ENCODE peak calls at places on chromosomes 7 and 10, in eight cellular contexts. One of them, this sample, is unnamed.

GRCh38 chr7:152577339-152577738 is 98.6 kb downstream of the XRCC2 start:
- DNase-seq in T-helper 1 cell: no peak
- DNase-seq in T-helper 9 cell: no peak
- DNase-seq in activated CD8-positive, alpha-beta memory T cell treated with anti-CD3 and anti-CD28 coated beads, Interleukin-2, amount 50 U/mL, for 48 hours: no peak
- DNase-seq in fibroblast of lung: no peak
- DNase-seq in HFFc6: no peak
- DNase-seq in NCI-H146: no peak
- DNase-seq in CD8-positive, alpha-beta memory T cell: no peak
- DNase-seq in this sample: no peak

GRCh38 chr10:60732240-60733188 is 45.8 kb upstream of the CDK1 start:
- DNase-seq in T-helper 1 cell: peak
- DNase-seq in T-helper 9 cell: peak
- DNase-seq in activated CD8-positive, alpha-beta memory T cell treated with anti-CD3 and anti-CD28 coated beads, Interleukin-2, amount 50 U/mL, for 48 hours: no peak
- DNase-seq in fibroblast of lung: no peak
- DNase-seq in HFFc6: no peak
- DNase-seq in NCI-H146: peak
- DNase-seq in CD8-positive, alpha-beta memory T cell: peak
- DNase-seq in this sample: no peak

GRCh38 chr10:79229081-79229541 is 118.2 kb upstream of the PPIF start:
- DNase-seq in T-helper 1 cell: no peak
- DNase-seq in T-helper 9 cell: no peak
- DNase-seq in activated CD8-positive, alpha-beta memory T cell treated with anti-CD3 and anti-CD28 coated beads, Interleukin-2, amount 50 U/mL, for 48 hours: no peak
- DNase-seq in fibroblast of lung: no peak
- DNase-seq in HFFc6: no peak
- DNase-seq in NCI-H146: peak
- DNase-seq in CD8-positive, alpha-beta memory T cell: no peak
- DNase-seq in this sample: no peak

GRCh38 chr10:64731016-64731415 is 1209.8 kb downstream of the REEP3 start:
- DNase-seq in T-helper 1 cell: no peak
- DNase-seq in T-helper 9 cell: no peak
- DNase-seq in activated CD8-positive, alpha-beta memory T cell treated with anti-CD3 and anti-CD28 coated beads, Interleukin-2, amount 50 U/mL, for 48 hours: no peak
- DNase-seq in fibroblast of lung: no peak
- DNase-seq in HFFc6: no peak
- DNase-seq in NCI-H146: no peak
- DNase-seq in CD8-positive, alpha-beta memory T cell: no peak
- DNase-seq in this sample: no peak

GRCh38 chr7:115603416-115603815 is 427.1 kb downstream of the TFEC start:
- DNase-seq in T-helper 1 cell: no peak
- DNase-seq in T-helper 9 cell: no peak
- DNase-seq in activated CD8-positive, alpha-beta memory T cell treated with anti-CD3 and anti-CD28 coated beads, Interleukin-2, amount 50 U/mL, for 48 hours: no peak
- DNase-seq in fibroblast of lung: no peak
- DNase-seq in HFFc6: no peak
- DNase-seq in NCI-H146: no peak
- DNase-seq in CD8-positive, alpha-beta memory T cell: no peak
- DNase-seq in this sample: no peak

GRCh38 chr7:54109501-54109900 is 432.7 kb upstream of the VSTM2A start:
- DNase-seq in T-helper 1 cell: no peak
- DNase-seq in T-helper 9 cell: no peak
- DNase-seq in activated CD8-positive, alpha-beta memory T cell treated with anti-CD3 and anti-CD28 coated beads, Interleukin-2, amount 50 U/mL, for 48 hours: no peak
- DNase-seq in fibroblast of lung: no peak
- DNase-seq in HFFc6: no peak
- DNase-seq in NCI-H146: no peak
- DNase-seq in CD8-positive, alpha-beta memory T cell: no peak
- DNase-seq in this sample: no peak

GRCh38 chr7:706721-707120 is 19.8 kb upstream of the DNAAF5 start:
- DNase-seq in T-helper 1 cell: no peak
- DNase-seq in T-helper 9 cell: no peak
- DNase-seq in activated CD8-positive, alpha-beta memory T cell treated with anti-CD3 and anti-CD28 coated beads, Interleukin-2, amount 50 U/mL, for 48 hours: no peak
- DNase-seq in fibroblast of lung: no peak
- DNase-seq in HFFc6: no peak
- DNase-seq in NCI-H146: no peak
- DNase-seq in CD8-positive, alpha-beta memory T cell: no peak
- DNase-seq in this sample: no peak

GRCh38 chr7:76272872-76273271 is 29.6 kb upstream of the HSPB1 start:
- DNase-seq in T-helper 1 cell: no peak
- DNase-seq in T-helper 9 cell: no peak
- DNase-seq in activated CD8-positive, alpha-beta memory T cell treated with anti-CD3 and anti-CD28 coated beads, Interleukin-2, amount 50 U/mL, for 48 hours: no peak
- DNase-seq in fibroblast of lung: no peak
- DNase-seq in HFFc6: no peak
- DNase-seq in NCI-H146: peak
- DNase-seq in CD8-positive, alpha-beta memory T cell: no peak
- DNase-seq in this sample: no peak

GRCh38 chr7:22433710-22434460 is 66.1 kb downstream of the STEAP1B start:
- DNase-seq in T-helper 1 cell: no peak
- DNase-seq in T-helper 9 cell: no peak
- DNase-seq in activated CD8-positive, alpha-beta memory T cell treated with anti-CD3 and anti-CD28 coated beads, Interleukin-2, amount 50 U/mL, for 48 hours: no peak
- DNase-seq in fibroblast of lung: peak
- DNase-seq in HFFc6: peak
- DNase-seq in NCI-H146: peak
- DNase-seq in CD8-positive, alpha-beta memory T cell: no peak
- DNase-seq in this sample: no peak

GRCh38 chr7:131606346-131607290 is 50.2 kb upstream of the PODXL start:
- DNase-seq in T-helper 1 cell: no peak
- DNase-seq in T-helper 9 cell: no peak
- DNase-seq in activated CD8-positive, alpha-beta memory T cell treated with anti-CD3 and anti-CD28 coated beads, Interleukin-2, amount 50 U/mL, for 48 hours: no peak
- DNase-seq in fibroblast of lung: no peak
- DNase-seq in HFFc6: no peak
- DNase-seq in NCI-H146: peak
- DNase-seq in CD8-positive, alpha-beta memory T cell: peak
- DNase-seq in this sample: no peak

GRCh38 chr10:96259150-96259549 is 12.2 kb downstream of the BLNK start:
- DNase-seq in T-helper 1 cell: no peak
- DNase-seq in T-helper 9 cell: no peak
- DNase-seq in activated CD8-positive, alpha-beta memory T cell treated with anti-CD3 and anti-CD28 coated beads, Interleukin-2, amount 50 U/mL, for 48 hours: no peak
- DNase-seq in fibroblast of lung: no peak
- DNase-seq in HFFc6: no peak
- DNase-seq in NCI-H146: no peak
- DNase-seq in CD8-positive, alpha-beta memory T cell: no peak
- DNase-seq in this sample: no peak

GRCh38 chr7:32501522-32501921 is 6.2 kb downstream of the AVL9 start:
- DNase-seq in T-helper 1 cell: no peak
- DNase-seq in T-helper 9 cell: no peak
- DNase-seq in activated CD8-positive, alpha-beta memory T cell treated with anti-CD3 and anti-CD28 coated beads, Interleukin-2, amount 50 U/mL, for 48 hours: no peak
- DNase-seq in fibroblast of lung: peak
- DNase-seq in HFFc6: peak
- DNase-seq in NCI-H146: no peak
- DNase-seq in CD8-positive, alpha-beta memory T cell: no peak
- DNase-seq in this sample: no peak

This sample was measured in progenitor cell of endocrine pancreas.